ENCODE peak calls at places on chromosomes 12 and 14, in six cellular contexts. B, S, C, L, W and E are unnamed samples.

GRCh38 chr14:30974628-30975027 is 50.8 kb upstream of the AP4S1 start:
- DNase-seq in B (no peak), S (no peak), C (no peak), L (no peak), W (peak), E (no peak)

GRCh38 chr12:71071466-71072097 is 86.2 kb downstream of the TSPAN8 start:
- DNase-seq in B (no peak), S (no peak), C (no peak), L (no peak), W (no peak), E (no peak)

GRCh38 chr12:40693503-40693863 is 1.2 kb downstream of the CNTN1 start:
- DNase-seq in B (no peak), S (no peak), C (no peak), L (peak), W (no peak), E (no peak)

GRCh38 chr14:100767788-100768536 is 41.3 kb downstream of the DLK1 start:
- DNase-seq in B (no peak), S (no peak), C (no peak), L (no peak), W (no peak), E (no peak)

GRCh38 chr12:108447168-108447840 is 67.8 kb upstream of the FICD start:
- DNase-seq in B (no peak), S (no peak), C (no peak), L (no peak), W (peak), E (no peak)

GRCh38 chr14:33408291-33408690 is 469.6 kb downstream of the NPAS3 start:
- DNase-seq in B (no peak), S (no peak), C (no peak), L (peak), W (no peak), E (no peak)

GRCh38 chr12:52209321-52209720 is 17.5 kb upstream of the KRT80 start:
- DNase-seq in B (no peak), S (no peak), C (no peak), L (no peak), W (no peak), E (no peak)

GRCh38 chr12:100593490-100593889 is 20.0 kb downstream of the GAS2L3 start:
- DNase-seq in B (no peak), S (no peak), C (no peak), L (peak), W (peak), E (no peak)

GRCh38 chr12:56010112-56010570 is 10.7 kb upstream of the IKZF4 start:
- DNase-seq in B (no peak), S (no peak), C (no peak), L (no peak), W (no peak), E (no peak)

GRCh38 chr12:116490481-116490880 is 68.7 kb upstream of the MAP1LC3B2 start:
- DNase-seq in B (peak), S (no peak), C (no peak), L (no peak), W (no peak), E (no peak)

GRCh38 chr12:45130881-45131281 is 80.0 kb upstream of the DBX2 start:
- DNase-seq in B (peak), S (peak), C (no peak), L (peak), W (peak), E (peak)

GRCh38 chr14:104876251-104876699 is 11.2 kb downstream of the CEP170B start:
- DNase-seq in B (no peak), S (no peak), C (peak), L (no peak), W (peak), E (no peak)

GRCh38 chr12:54370218-54370730 is 6.0 kb upstream of the GPR84 start:
- DNase-seq in B (peak), S (peak), C (peak), L (peak), W (peak), E (no peak)

GRCh38 chr14:85453401-85453800 is 76.5 kb upstream of the FLRT2 start:
- DNase-seq in B (no peak), S (no peak), C (no peak), L (no peak), W (no peak), E (no peak)

GRCh38 chr14:75186953-75187352 is 10.5 kb upstream of the TMED10 start:
- DNase-seq in B (no peak), S (no peak), C (no peak), L (no peak), W (no peak), E (no peak)

GRCh38 chr14:35403085-35403396 is 1.5 kb downstream of the NFKBIA start:
- DNase-seq in B (no peak), S (no peak), C (no peak), L (no peak), W (peak), E (no peak)

GRCh38 chr12:85796001-85796400 is 40.2 kb downstream of the RASSF9 start:
- DNase-seq in B (no peak), S (no peak), C (no peak), L (no peak), W (no peak), E (peak)

GRCh38 chr14:51547701-51548100 is 104.0 kb upstream of the FRMD6 start:
- DNase-seq in B (no peak), S (no peak), C (no peak), L (no peak), W (no peak), E (no peak)